ENCODE peak calls at places on chromosomes 2 and 18, in five cellular contexts. One of them, this sample, is unnamed.

GRCh38 chr2:85976106-85976920 is 87.5 kb upstream of the ST3GAL5 start:
- DNase-seq in cardiac fibroblast: no peak
- DNase-seq in dorsolateral prefrontal cortex: no peak
- DNase-seq in uterus: no peak
- DNase-seq in HFF-Myc: no peak
- DNase-seq in this sample: no peak

GRCh38 chr2:191347881-191348280 is 102.7 kb downstream of the MYO1B start:
- DNase-seq in dorsolateral prefrontal cortex: no peak
- DNase-seq in cardiac fibroblast: no peak
- DNase-seq in HFF-Myc: no peak
- DNase-seq in uterus: no peak
- DNase-seq in this sample: no peak

GRCh38 chr2:85905187-85905666 is 16.4 kb upstream of the ST3GAL5 start:
- DNase-seq in HFF-Myc: no peak
- DNase-seq in cardiac fibroblast: peak
- DNase-seq in dorsolateral prefrontal cortex: no peak
- DNase-seq in uterus: peak
- DNase-seq in this sample: no peak

GRCh38 chr2:61158356-61158944 is 3.5 kb upstream of the C2orf74 start:
- DNase-seq in dorsolateral prefrontal cortex: no peak
- DNase-seq in HFF-Myc: no peak
- DNase-seq in uterus: no peak
- DNase-seq in cardiac fibroblast: no peak
- DNase-seq in this sample: no peak

GRCh38 chr18:69196336-69196735 is 204.4 kb upstream of the DOK6 start:
- DNase-seq in HFF-Myc: no peak
- DNase-seq in cardiac fibroblast: no peak
- DNase-seq in dorsolateral prefrontal cortex: no peak
- DNase-seq in uterus: no peak
- DNase-seq in this sample: no peak

GRCh38 chr18:67402543-67402942 is 114.0 kb downstream of the DSEL start:
- DNase-seq in uterus: no peak
- DNase-seq in dorsolateral prefrontal cortex: no peak
- DNase-seq in HFF-Myc: no peak
- DNase-seq in cardiac fibroblast: peak
- DNase-seq in this sample: no peak

GRCh38 chr2:42575458-42576064 is 7.1 kb downstream of the MTA3 start:
- DNase-seq in uterus: no peak
- DNase-seq in dorsolateral prefrontal cortex: no peak
- DNase-seq in HFF-Myc: no peak
- DNase-seq in cardiac fibroblast: no peak
- DNase-seq in this sample: no peak

GRCh38 chr2:113842919-113843736 is 46.8 kb upstream of the ACTR3 start:
- DNase-seq in dorsolateral prefrontal cortex: no peak
- DNase-seq in uterus: no peak
- DNase-seq in HFF-Myc: no peak
- DNase-seq in cardiac fibroblast: peak
- DNase-seq in this sample: no peak

GRCh38 chr2:223046470-223047053 is 5.4 kb upstream of the KCNE4 start:
- DNase-seq in uterus: no peak
- DNase-seq in HFF-Myc: no peak
- DNase-seq in cardiac fibroblast: peak
- DNase-seq in dorsolateral prefrontal cortex: no peak
- DNase-seq in this sample: no peak

GRCh38 chr2:29235411-29235810 is 120.2 kb downstream of the CLIP4 start:
- DNase-seq in cardiac fibroblast: no peak
- DNase-seq in uterus: no peak
- DNase-seq in HFF-Myc: no peak
- DNase-seq in dorsolateral prefrontal cortex: no peak
- DNase-seq in this sample: no peak

GRCh38 chr2:237309011-237309410 is 105.0 kb downstream of the COL6A3 start:
- DNase-seq in dorsolateral prefrontal cortex: no peak
- DNase-seq in HFF-Myc: no peak
- DNase-seq in uterus: no peak
- DNase-seq in cardiac fibroblast: peak
- DNase-seq in this sample: no peak

GRCh38 chr2:191629001-191629453 is 48.9 kb upstream of the NABP1 start:
- DNase-seq in cardiac fibroblast: no peak
- DNase-seq in dorsolateral prefrontal cortex: no peak
- DNase-seq in HFF-Myc: no peak
- DNase-seq in uterus: no peak
- DNase-seq in this sample: no peak

GRCh38 chr18:74499633-74500032 is 3.5 kb downstream of the CNDP2 start:
- DNase-seq in uterus: peak
- DNase-seq in cardiac fibroblast: peak
- DNase-seq in HFF-Myc: no peak
- DNase-seq in dorsolateral prefrontal cortex: no peak
- DNase-seq in this sample: no peak

GRCh38 chr2:73339171-73339678 is 45.9 kb upstream of the EGR4 start:
- DNase-seq in uterus: no peak
- DNase-seq in dorsolateral prefrontal cortex: no peak
- DNase-seq in cardiac fibroblast: no peak
- DNase-seq in HFF-Myc: no peak
- DNase-seq in this sample: no peak

GRCh38 chr2:63888490-63889402 is 47.0 kb downstream of the UGP2 start:
- DNase-seq in dorsolateral prefrontal cortex: peak
- DNase-seq in uterus: peak
- DNase-seq in cardiac fibroblast: peak
- DNase-seq in HFF-Myc: peak
- DNase-seq in this sample: peak

GRCh38 chr2:169320561-169320960 is 41.8 kb downstream of the LRP2 start:
- DNase-seq in HFF-Myc: no peak
- DNase-seq in dorsolateral prefrontal cortex: no peak
- DNase-seq in cardiac fibroblast: no peak
- DNase-seq in uterus: no peak
- DNase-seq in this sample: no peak

GRCh38 chr2:164622338-164623106 is 1.2 kb upstream of the GRB14 start:
- DNase-seq in HFF-Myc: no peak
- DNase-seq in dorsolateral prefrontal cortex: no peak
- DNase-seq in uterus: no peak
- DNase-seq in cardiac fibroblast: no peak
- DNase-seq in this sample: no peak

GRCh38 chr18:10343778-10344177 is 110.7 kb upstream of the APCDD1 start:
- DNase-seq in HFF-Myc: no peak
- DNase-seq in dorsolateral prefrontal cortex: peak
- DNase-seq in uterus: no peak
- DNase-seq in cardiac fibroblast: no peak
- DNase-seq in this sample: no peak

GRCh38 chr2:104703669-104704068 is 150.2 kb upstream of the POU3F3 start:
- DNase-seq in dorsolateral prefrontal cortex: no peak
- DNase-seq in cardiac fibroblast: no peak
- DNase-seq in HFF-Myc: no peak
- DNase-seq in uterus: no peak
- DNase-seq in this sample: no peak

GRCh38 chr2:68727698-68728375 is 6.8 kb upstream of the ARHGAP25 start:
- DNase-seq in cardiac fibroblast: peak
- DNase-seq in uterus: no peak
- DNase-seq in HFF-Myc: no peak
- DNase-seq in dorsolateral prefrontal cortex: no peak
- DNase-seq in this sample: no peak

GRCh38 chr2:120544522-120544921 is 191.1 kb upstream of the GLI2 start:
- DNase-seq in HFF-Myc: no peak
- DNase-seq in uterus: no peak
- DNase-seq in cardiac fibroblast: no peak
- DNase-seq in dorsolateral prefrontal cortex: no peak
- DNase-seq in this sample: no peak

GRCh38 chr2:198004921-198005829 is 200.8 kb downstream of the PLCL1 start:
- DNase-seq in cardiac fibroblast: no peak
- DNase-seq in HFF-Myc: no peak
- DNase-seq in uterus: no peak
- DNase-seq in dorsolateral prefrontal cortex: no peak
- DNase-seq in this sample: no peak

GRCh38 chr2:132430895-132431294 is 14.3 kb downstream of the GPR39 start:
- DNase-seq in cardiac fibroblast: no peak
- DNase-seq in HFF-Myc: no peak
- DNase-seq in uterus: no peak
- DNase-seq in dorsolateral prefrontal cortex: no peak
- DNase-seq in this sample: no peak

GRCh38 chr2:64612575-64613195 is 41.0 kb downstream of the SERTAD2 start:
- DNase-seq in HFF-Myc: no peak
- DNase-seq in dorsolateral prefrontal cortex: no peak
- DNase-seq in cardiac fibroblast: no peak
- DNase-seq in uterus: no peak
- DNase-seq in this sample: no peak

GRCh38 chr2:44124502-44124901 is 44.2 kb upstream of the PPM1B start:
- DNase-seq in HFF-Myc: no peak
- DNase-seq in dorsolateral prefrontal cortex: no peak
- DNase-seq in cardiac fibroblast: no peak
- DNase-seq in uterus: no peak
- DNase-seq in this sample: no peak

GRCh38 chr2:70768585-70769085 is 635 bp upstream of the ADD2 start:
- DNase-seq in dorsolateral prefrontal cortex: no peak
- DNase-seq in cardiac fibroblast: no peak
- DNase-seq in uterus: no peak
- DNase-seq in HFF-Myc: no peak
- DNase-seq in this sample: no peak

GRCh38 chr2:96730212-96730611 is 9.7 kb downstream of the LMAN2L start:
- DNase-seq in cardiac fibroblast: peak
- DNase-seq in uterus: no peak
- DNase-seq in HFF-Myc: no peak
- DNase-seq in dorsolateral prefrontal cortex: no peak
- DNase-seq in this sample: no peak

GRCh38 chr2:238060096-238060541 is 682 bp upstream of the SCLY start:
- DNase-seq in uterus: no peak
- DNase-seq in HFF-Myc: no peak
- DNase-seq in dorsolateral prefrontal cortex: no peak
- DNase-seq in cardiac fibroblast: no peak
- DNase-seq in this sample: no peak

GRCh38 chr2:112767693-112768380 is 3.4 kb upstream of the CKAP2L start:
- DNase-seq in HFF-Myc: no peak
- DNase-seq in dorsolateral prefrontal cortex: no peak
- DNase-seq in cardiac fibroblast: peak
- DNase-seq in uterus: no peak
- DNase-seq in this sample: no peak

GRCh38 chr18:77201508-77201907 is 48.1 kb upstream of the GALR1 start:
- DNase-seq in HFF-Myc: no peak
- DNase-seq in dorsolateral prefrontal cortex: no peak
- DNase-seq in uterus: no peak
- DNase-seq in cardiac fibroblast: no peak
- DNase-seq in this sample: no peak

GRCh38 chr2:236166157-236166780 is 1.9 kb downstream of the GBX2 start:
- DNase-seq in dorsolateral prefrontal cortex: no peak
- DNase-seq in uterus: no peak
- DNase-seq in cardiac fibroblast: no peak
- DNase-seq in HFF-Myc: no peak
- DNase-seq in this sample: no peak

GRCh38 chr2:64636105-64636873 is 17.4 kb downstream of the SERTAD2 start:
- DNase-seq in dorsolateral prefrontal cortex: no peak
- DNase-seq in cardiac fibroblast: no peak
- DNase-seq in uterus: no peak
- DNase-seq in HFF-Myc: no peak
- DNase-seq in this sample: no peak

GRCh38 chr2:218145124-218145523 is 19.3 kb downstream of the CXCR2 start:
- DNase-seq in uterus: no peak
- DNase-seq in dorsolateral prefrontal cortex: no peak
- DNase-seq in cardiac fibroblast: peak
- DNase-seq in HFF-Myc: no peak
- DNase-seq in this sample: no peak

GRCh38 chr18:53941601-53942335 is 282.7 kb downstream of the MBD2 start:
- DNase-seq in uterus: no peak
- DNase-seq in cardiac fibroblast: peak
- DNase-seq in dorsolateral prefrontal cortex: no peak
- DNase-seq in HFF-Myc: peak
- DNase-seq in this sample: no peak

GRCh38 chr2:187520121-187520624 is 34.1 kb downstream of the TFPI start:
- DNase-seq in dorsolateral prefrontal cortex: no peak
- DNase-seq in uterus: no peak
- DNase-seq in HFF-Myc: no peak
- DNase-seq in cardiac fibroblast: no peak
- DNase-seq in this sample: no peak

DNA sequence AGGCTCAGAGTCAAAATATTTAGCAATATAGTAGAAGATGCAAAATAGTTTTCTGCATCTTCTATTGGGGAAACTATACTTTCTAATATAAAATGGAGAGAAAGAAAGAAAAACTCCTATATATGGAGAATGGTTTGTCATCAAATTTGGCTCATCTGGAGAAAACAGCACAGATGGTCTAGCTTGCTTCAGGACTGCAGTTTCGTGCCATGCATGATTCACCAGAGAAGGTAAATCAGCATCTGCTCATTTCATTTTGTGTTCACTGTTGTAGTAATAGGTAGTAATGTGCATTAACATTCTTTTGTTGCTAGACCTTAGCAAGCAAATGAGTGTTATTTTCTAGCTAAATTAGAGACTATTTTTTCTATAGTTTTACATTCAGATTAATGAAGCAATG is 179.0 kb downstream of the ASXL3 start:
- DNase-seq in uterus: no peak
- DNase-seq in cardiac fibroblast: peak
- DNase-seq in HFF-Myc: peak
- DNase-seq in dorsolateral prefrontal cortex: no peak
- DNase-seq in this sample: no peak
- TF ChIP-seq CTCF in uterus: no peak
- TF ChIP-seq CTCF in cardiac fibroblast: no peak
- TF ChIP-seq CTCF in HFF-Myc: no peak
- TF ChIP-seq CTCF in dorsolateral prefrontal cortex: no peak
- TF ChIP-seq CTCF in this sample: no peak

DNA sequence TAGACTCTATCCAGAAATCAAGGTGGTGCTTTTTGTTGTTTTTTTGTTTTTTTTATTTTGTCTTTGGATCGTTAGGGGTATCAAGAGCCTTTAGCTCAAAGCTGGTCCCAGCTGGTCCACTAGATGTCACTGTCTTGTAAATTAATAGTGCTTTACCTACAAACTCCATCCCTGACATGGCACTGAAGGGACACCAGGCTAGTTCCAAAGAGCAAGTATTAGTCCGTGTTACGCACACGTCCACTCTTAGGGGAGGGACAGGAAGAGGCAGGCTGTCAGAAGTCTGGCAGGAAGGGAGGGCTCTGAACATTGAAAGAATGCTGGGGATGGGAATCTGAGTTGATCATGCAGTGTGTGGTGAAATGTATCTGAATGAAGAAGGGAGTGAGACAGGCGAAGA is 85.9 kb upstream of the CCBE1 start:
- DNase-seq in dorsolateral prefrontal cortex: no peak
- DNase-seq in HFF-Myc: peak
- DNase-seq in cardiac fibroblast: peak
- DNase-seq in uterus: no peak
- DNase-seq in this sample: peak
- TF ChIP-seq CTCF in dorsolateral prefrontal cortex: peak
- TF ChIP-seq CTCF in HFF-Myc: peak
- TF ChIP-seq CTCF in cardiac fibroblast: peak
- TF ChIP-seq CTCF in uterus: no peak
- TF ChIP-seq CTCF in this sample: peak

GRCh38 chr2:10520154-10520553 is 72.0 kb upstream of the ODC1 start:
- DNase-seq in cardiac fibroblast: no peak
- DNase-seq in HFF-Myc: no peak
- DNase-seq in dorsolateral prefrontal cortex: no peak
- DNase-seq in uterus: no peak
- DNase-seq in this sample: no peak
- TF ChIP-seq CTCF in cardiac fibroblast: no peak
- TF ChIP-seq CTCF in HFF-Myc: no peak
- TF ChIP-seq CTCF in dorsolateral prefrontal cortex: no peak
- TF ChIP-seq CTCF in uterus: no peak
- TF ChIP-seq CTCF in this sample: peak

GRCh38 chr2:134119672-134120159 is 134.2 kb upstream of the MGAT5 start:
- DNase-seq in dorsolateral prefrontal cortex: peak
- DNase-seq in uterus: peak
- DNase-seq in cardiac fibroblast: peak
- DNase-seq in HFF-Myc: peak
- DNase-seq in this sample: peak
- TF ChIP-seq CTCF in dorsolateral prefrontal cortex: no peak
- TF ChIP-seq CTCF in uterus: peak
- TF ChIP-seq CTCF in cardiac fibroblast: no peak
- TF ChIP-seq CTCF in HFF-Myc: no peak
- TF ChIP-seq CTCF in this sample: no peak